ENCODE peak calls at places on chromosomes 1 and 21, in seven cellular contexts. One of them, this sample, is unnamed.

GRCh38 chr1:97581614-97582051 is 339.2 kb downstream of the DPYD start:
- DNase-seq in upper lobe of right lung: no peak
- DNase-seq in CD8-positive, alpha-beta T cell: no peak
- DNase-seq in CD4-positive, alpha-beta memory T cell: no peak
- DNase-seq in thoracic aorta: no peak
- DNase-seq in brain microvascular endothelial cell: peak; percentile 7
- DNase-seq in A673: no peak
- DNase-seq in this sample: no peak

GRCh38 chr1:39391741-39392679 is 99.4 kb upstream of the BMP8A start:
- DNase-seq in upper lobe of right lung: no peak
- DNase-seq in CD8-positive, alpha-beta T cell: no peak
- DNase-seq in CD4-positive, alpha-beta memory T cell: no peak
- DNase-seq in thoracic aorta: no peak
- DNase-seq in brain microvascular endothelial cell: peak; percentile 87
- DNase-seq in A673: peak; percentile 94
- DNase-seq in this sample: no peak

GRCh38 chr1:110292327-110292741 is 46.8 kb upstream of the RBM15 start:
- DNase-seq in upper lobe of right lung: no peak
- DNase-seq in CD8-positive, alpha-beta T cell: no peak
- DNase-seq in CD4-positive, alpha-beta memory T cell: no peak
- DNase-seq in thoracic aorta: no peak
- DNase-seq in brain microvascular endothelial cell: peak; percentile 14
- DNase-seq in A673: peak; percentile 31
- DNase-seq in this sample: no peak

GRCh38 chr21:45554477-45555175 is 12.4 kb upstream of the SLC19A1 start:
- DNase-seq in upper lobe of right lung: peak; percentile 93
- DNase-seq in CD8-positive, alpha-beta T cell: peak; percentile 85
- DNase-seq in CD4-positive, alpha-beta memory T cell: peak; percentile 66
- DNase-seq in thoracic aorta: no peak
- DNase-seq in brain microvascular endothelial cell: peak; percentile 56
- DNase-seq in A673: peak; percentile 83
- DNase-seq in this sample: peak; percentile 80

GRCh38 chr1:23394664-23395063 is 25.0 kb upstream of the ZNF436 start:
- DNase-seq in upper lobe of right lung: peak; percentile 70
- DNase-seq in CD8-positive, alpha-beta T cell: no peak
- DNase-seq in CD4-positive, alpha-beta memory T cell: no peak
- DNase-seq in thoracic aorta: peak; percentile 18
- DNase-seq in brain microvascular endothelial cell: peak; percentile 47
- DNase-seq in A673: peak; percentile 40
- DNase-seq in this sample: no peak

GRCh38 chr1:179384027-179384426 is 18.3 kb downstream of the AXDND1 start:
- DNase-seq in upper lobe of right lung: no peak
- DNase-seq in CD8-positive, alpha-beta T cell: no peak
- DNase-seq in CD4-positive, alpha-beta memory T cell: no peak
- DNase-seq in thoracic aorta: no peak
- DNase-seq in brain microvascular endothelial cell: no peak
- DNase-seq in A673: no peak
- DNase-seq in this sample: no peak

GRCh38 chr1:10622896-10623295 is 148.1 kb downstream of the PEX14 start:
- DNase-seq in upper lobe of right lung: peak; percentile 28
- DNase-seq in CD8-positive, alpha-beta T cell: no peak
- DNase-seq in CD4-positive, alpha-beta memory T cell: no peak
- DNase-seq in thoracic aorta: no peak
- DNase-seq in brain microvascular endothelial cell: no peak
- DNase-seq in A673: no peak
- DNase-seq in this sample: no peak

GRCh38 chr1:215005078-215005477 is 77.5 kb upstream of the KCNK2 start:
- DNase-seq in upper lobe of right lung: no peak
- DNase-seq in CD8-positive, alpha-beta T cell: no peak
- DNase-seq in CD4-positive, alpha-beta memory T cell: no peak
- DNase-seq in thoracic aorta: no peak
- DNase-seq in brain microvascular endothelial cell: no peak
- DNase-seq in A673: peak; percentile 8
- DNase-seq in this sample: no peak

GRCh38 chr1:45065083-45065482 is 53.0 kb downstream of the UROD start:
- DNase-seq in upper lobe of right lung: no peak
- DNase-seq in CD8-positive, alpha-beta T cell: no peak
- DNase-seq in CD4-positive, alpha-beta memory T cell: no peak
- DNase-seq in thoracic aorta: no peak
- DNase-seq in brain microvascular endothelial cell: no peak
- DNase-seq in A673: no peak
- DNase-seq in this sample: no peak

GRCh38 chr1:85437139-85437538 is 27.8 kb downstream of the DDAH1 start:
- DNase-seq in upper lobe of right lung: no peak
- DNase-seq in CD8-positive, alpha-beta T cell: no peak
- DNase-seq in CD4-positive, alpha-beta memory T cell: no peak
- DNase-seq in thoracic aorta: no peak
- DNase-seq in brain microvascular endothelial cell: no peak
- DNase-seq in A673: no peak
- DNase-seq in this sample: no peak

GRCh38 chr1:180158149-180159147 is 3.8 kb downstream of the QSOX1 start:
- DNase-seq in upper lobe of right lung: no peak
- DNase-seq in CD8-positive, alpha-beta T cell: no peak
- DNase-seq in CD4-positive, alpha-beta memory T cell: no peak
- DNase-seq in thoracic aorta: no peak
- DNase-seq in brain microvascular endothelial cell: no peak
- DNase-seq in A673: no peak
- DNase-seq in this sample: no peak

GRCh38 chr1:67429528-67430357 is 459 bp downstream of the SERBP1 start:
- DNase-seq in upper lobe of right lung: peak; percentile 73
- DNase-seq in CD8-positive, alpha-beta T cell: no peak
- DNase-seq in CD4-positive, alpha-beta memory T cell: no peak
- DNase-seq in thoracic aorta: no peak
- DNase-seq in brain microvascular endothelial cell: no peak
- DNase-seq in A673: peak; percentile 45
- DNase-seq in this sample: peak; percentile 7

GRCh38 chr1:111436726-111437125 is 9.2 kb upstream of the OVGP1 start:
- DNase-seq in upper lobe of right lung: no peak
- DNase-seq in CD8-positive, alpha-beta T cell: no peak
- DNase-seq in CD4-positive, alpha-beta memory T cell: no peak
- DNase-seq in thoracic aorta: no peak
- DNase-seq in brain microvascular endothelial cell: no peak
- DNase-seq in A673: no peak
- DNase-seq in this sample: no peak

GRCh38 chr1:111442457-111442856 is 6.6 kb downstream of the WDR77 start:
- DNase-seq in upper lobe of right lung: no peak
- DNase-seq in CD8-positive, alpha-beta T cell: no peak
- DNase-seq in CD4-positive, alpha-beta memory T cell: no peak
- DNase-seq in thoracic aorta: no peak
- DNase-seq in brain microvascular endothelial cell: no peak
- DNase-seq in A673: no peak
- DNase-seq in this sample: no peak

GRCh38 chr1:111439461-111440351 is 9.3 kb downstream of the WDR77 start:
- DNase-seq in upper lobe of right lung: no peak
- DNase-seq in CD8-positive, alpha-beta T cell: no peak
- DNase-seq in CD4-positive, alpha-beta memory T cell: no peak
- DNase-seq in thoracic aorta: no peak
- DNase-seq in brain microvascular endothelial cell: no peak
- DNase-seq in A673: no peak
- DNase-seq in this sample: no peak

GRCh38 chr1:111444031-111444430 is 5.0 kb downstream of the WDR77 start:
- DNase-seq in upper lobe of right lung: no peak
- DNase-seq in CD8-positive, alpha-beta T cell: no peak
- DNase-seq in CD4-positive, alpha-beta memory T cell: no peak
- DNase-seq in thoracic aorta: no peak
- DNase-seq in brain microvascular endothelial cell: no peak
- DNase-seq in A673: no peak
- DNase-seq in this sample: no peak

GRCh38 chr1:111441573-111442192 is 7.4 kb downstream of the WDR77 start:
- DNase-seq in upper lobe of right lung: no peak
- DNase-seq in CD8-positive, alpha-beta T cell: peak; percentile 46
- DNase-seq in CD4-positive, alpha-beta memory T cell: peak; percentile 72
- DNase-seq in thoracic aorta: no peak
- DNase-seq in brain microvascular endothelial cell: no peak
- DNase-seq in A673: peak; percentile 24
- DNase-seq in this sample: peak; percentile 79
- H3K36me3 ChIP-seq in upper lobe of right lung: peaks cover 95% of the 10 kb centered on the region
- H3K36me3 ChIP-seq in CD8-positive, alpha-beta T cell: peaks cover 58% of the 10 kb centered on the region
- H3K36me3 ChIP-seq in CD4-positive, alpha-beta memory T cell: peaks cover 80% of the 10 kb centered on the region
- H3K36me3 ChIP-seq in thoracic aorta: peaks cover 44% of the 10 kb centered on the region
- H3K36me3 ChIP-seq in brain microvascular endothelial cell: peaks cover 59% of the 10 kb centered on the region
- H3K36me3 ChIP-seq in A673: peaks cover 66% of the 10 kb centered on the region
- H3K36me3 ChIP-seq in this sample: peaks cover 81% of the 10 kb centered on the region

GRCh38 chr21:34858559-34858958 is 189.8 kb downstream of the CLIC6 start:
- DNase-seq in upper lobe of right lung: no peak
- DNase-seq in CD8-positive, alpha-beta T cell: no peak
- DNase-seq in CD4-positive, alpha-beta memory T cell: no peak
- DNase-seq in thoracic aorta: no peak
- DNase-seq in brain microvascular endothelial cell: no peak
- DNase-seq in A673: no peak
- DNase-seq in this sample: no peak
- H3K36me3 ChIP-seq in upper lobe of right lung: peaks cover 77% of the 10 kb centered on the region
- H3K36me3 ChIP-seq in CD8-positive, alpha-beta T cell: peaks cover 31% of the 10 kb centered on the region
- H3K36me3 ChIP-seq in CD4-positive, alpha-beta memory T cell: peaks cover 71% of the 10 kb centered on the region
- H3K36me3 ChIP-seq in thoracic aorta: peaks cover 4% of the 10 kb centered on the region
- H3K36me3 ChIP-seq in brain microvascular endothelial cell: peaks cover 81% of the 10 kb centered on the region
- H3K36me3 ChIP-seq in A673: no peaks in the 10 kb centered on the region
- H3K36me3 ChIP-seq in this sample: peaks cover 86% of the 10 kb centered on the region

DNA sequence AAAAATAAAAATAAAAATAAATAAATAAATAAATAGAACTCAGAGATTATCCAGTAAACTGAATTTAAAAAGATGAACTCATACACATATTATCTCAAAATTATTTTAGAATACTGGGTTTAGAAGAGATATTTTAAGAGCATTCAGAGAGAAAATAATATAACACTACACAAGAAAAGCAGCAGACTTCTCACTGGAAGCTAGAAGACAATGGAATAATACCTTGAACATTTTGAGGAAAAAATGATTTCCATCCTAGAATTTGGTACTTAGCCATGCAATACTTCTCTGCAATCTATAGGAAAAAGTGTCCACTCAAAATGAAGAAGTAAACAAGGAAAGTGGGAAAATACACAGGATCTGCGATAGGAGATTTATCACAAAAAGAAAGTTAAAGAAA is 24.2 kb downstream of the TRMT1L start:
- DNase-seq in upper lobe of right lung: no peak
- DNase-seq in CD8-positive, alpha-beta T cell: no peak
- DNase-seq in CD4-positive, alpha-beta memory T cell: no peak
- DNase-seq in thoracic aorta: no peak
- DNase-seq in brain microvascular endothelial cell: no peak
- DNase-seq in A673: no peak
- DNase-seq in this sample: no peak
- H3K36me3 ChIP-seq in upper lobe of right lung: peaks cover 71% of the 10 kb centered on the region
- H3K36me3 ChIP-seq in CD8-positive, alpha-beta T cell: peaks cover 14% of the 10 kb centered on the region
- H3K36me3 ChIP-seq in CD4-positive, alpha-beta memory T cell: peaks cover 7% of the 10 kb centered on the region
- H3K36me3 ChIP-seq in thoracic aorta: peaks cover 32% of the 10 kb centered on the region
- H3K36me3 ChIP-seq in brain microvascular endothelial cell: peaks cover 2% of the 10 kb centered on the region
- H3K36me3 ChIP-seq in A673: peaks cover 19% of the 10 kb centered on the region
- H3K36me3 ChIP-seq in this sample: peaks cover 57% of the 10 kb centered on the region

GRCh38 chr1:151673407-151673806 is 43.2 kb downstream of the CELF3 start:
- DNase-seq in upper lobe of right lung: no peak
- DNase-seq in CD8-positive, alpha-beta T cell: no peak
- DNase-seq in CD4-positive, alpha-beta memory T cell: no peak
- DNase-seq in thoracic aorta: no peak
- DNase-seq in brain microvascular endothelial cell: no peak
- DNase-seq in A673: no peak
- DNase-seq in this sample: no peak

GRCh38 chr1:151668090-151668489 is 48.5 kb downstream of the CELF3 start:
- DNase-seq in upper lobe of right lung: no peak
- DNase-seq in CD8-positive, alpha-beta T cell: no peak
- DNase-seq in CD4-positive, alpha-beta memory T cell: no peak
- DNase-seq in thoracic aorta: no peak
- DNase-seq in brain microvascular endothelial cell: no peak
- DNase-seq in A673: no peak
- DNase-seq in this sample: no peak
- H3K36me3 ChIP-seq in upper lobe of right lung: peaks cover 35% of the 10 kb centered on the region
- H3K36me3 ChIP-seq in CD8-positive, alpha-beta T cell: peaks cover 22% of the 10 kb centered on the region
- H3K36me3 ChIP-seq in CD4-positive, alpha-beta memory T cell: peaks cover 7% of the 10 kb centered on the region
- H3K36me3 ChIP-seq in thoracic aorta: peaks cover 17% of the 10 kb centered on the region
- H3K36me3 ChIP-seq in brain microvascular endothelial cell: peaks cover 7% of the 10 kb centered on the region
- H3K36me3 ChIP-seq in A673: peaks cover 20% of the 10 kb centered on the region
- H3K36me3 ChIP-seq in this sample: peaks cover 32% of the 10 kb centered on the region

GRCh38 chr1:153750026-153750995 is 22.5 kb downstream of the INTS3 start:
- DNase-seq in upper lobe of right lung: no peak
- DNase-seq in CD8-positive, alpha-beta T cell: no peak
- DNase-seq in CD4-positive, alpha-beta memory T cell: no peak
- DNase-seq in thoracic aorta: peak; percentile 41
- DNase-seq in brain microvascular endothelial cell: no peak
- DNase-seq in A673: no peak
- DNase-seq in this sample: no peak

GRCh38 chr1:153749408-153750005 is 21.7 kb downstream of the INTS3 start:
- DNase-seq in upper lobe of right lung: peak; percentile 91
- DNase-seq in CD8-positive, alpha-beta T cell: peak; percentile 66
- DNase-seq in CD4-positive, alpha-beta memory T cell: peak; percentile 77
- DNase-seq in thoracic aorta: peak; percentile 67
- DNase-seq in brain microvascular endothelial cell: peak; percentile 75
- DNase-seq in A673: peak; percentile 85
- DNase-seq in this sample: peak; percentile 85

GRCh38 chr1:153752072-153752471 is 23.1 kb upstream of the SLC27A3 start:
- DNase-seq in upper lobe of right lung: no peak
- DNase-seq in CD8-positive, alpha-beta T cell: no peak
- DNase-seq in CD4-positive, alpha-beta memory T cell: no peak
- DNase-seq in thoracic aorta: no peak
- DNase-seq in brain microvascular endothelial cell: no peak
- DNase-seq in A673: no peak
- DNase-seq in this sample: no peak

GRCh38 chr1:153746174-153746573 is 18.3 kb downstream of the INTS3 start:
- DNase-seq in upper lobe of right lung: no peak
- DNase-seq in CD8-positive, alpha-beta T cell: no peak
- DNase-seq in CD4-positive, alpha-beta memory T cell: no peak
- DNase-seq in thoracic aorta: no peak
- DNase-seq in brain microvascular endothelial cell: no peak
- DNase-seq in A673: no peak
- DNase-seq in this sample: no peak

GRCh38 chr1:153748903-153749302 is 21.1 kb downstream of the INTS3 start:
- DNase-seq in upper lobe of right lung: no peak
- DNase-seq in CD8-positive, alpha-beta T cell: no peak
- DNase-seq in CD4-positive, alpha-beta memory T cell: no peak
- DNase-seq in thoracic aorta: no peak
- DNase-seq in brain microvascular endothelial cell: no peak
- DNase-seq in A673: no peak
- DNase-seq in this sample: no peak
- H3K36me3 ChIP-seq in upper lobe of right lung: peaks cover 81% of the 10 kb centered on the region
- H3K36me3 ChIP-seq in CD8-positive, alpha-beta T cell: peaks cover 62% of the 10 kb centered on the region
- H3K36me3 ChIP-seq in CD4-positive, alpha-beta memory T cell: peaks cover 50% of the 10 kb centered on the region
- H3K36me3 ChIP-seq in thoracic aorta: peaks cover 15% of the 10 kb centered on the region
- H3K36me3 ChIP-seq in brain microvascular endothelial cell: peaks cover 50% of the 10 kb centered on the region
- H3K36me3 ChIP-seq in A673: peaks cover 81% of the 10 kb centered on the region
- H3K36me3 ChIP-seq in this sample: peaks cover 64% of the 10 kb centered on the region

GRCh38 chr1:54273837-54274192 is 73.8 kb downstream of the MRPL37 start:
- DNase-seq in upper lobe of right lung: no peak
- DNase-seq in CD8-positive, alpha-beta T cell: no peak
- DNase-seq in CD4-positive, alpha-beta memory T cell: no peak
- DNase-seq in thoracic aorta: no peak
- DNase-seq in brain microvascular endothelial cell: no peak
- DNase-seq in A673: peak; percentile 49
- DNase-seq in this sample: no peak
- H3K36me3 ChIP-seq in upper lobe of right lung: no peaks in the 10 kb centered on the region
- H3K36me3 ChIP-seq in CD8-positive, alpha-beta T cell: no peaks in the 10 kb centered on the region
- H3K36me3 ChIP-seq in CD4-positive, alpha-beta memory T cell: no peaks in the 10 kb centered on the region
- H3K36me3 ChIP-seq in thoracic aorta: no peaks in the 10 kb centered on the region
- H3K36me3 ChIP-seq in brain microvascular endothelial cell: no peaks in the 10 kb centered on the region
- H3K36me3 ChIP-seq in A673: no peaks in the 10 kb centered on the region
- H3K36me3 ChIP-seq in this sample: peaks cover 4% of the 10 kb centered on the region

This sample was measured in CD4-positive, CD25-positive, alpha-beta regulatory T cell.